ENCODE peak calls at places on chromosomes 11 and 22, in ten cellular contexts. L, Z, I, D, C, M, A, P, F and B are unnamed samples.

GRCh38 chr11:128701086-128701485 is 7.2 kb downstream of the FLI1 start:
- DNase-seq in L (peak), Z (no peak), I (no peak), D (no peak), C (no peak), M (no peak), A (no peak), P (no peak), F (no peak), B (no peak)

GRCh38 chr22:39277135-39277607 is 32.4 kb upstream of the PDGFB start:
- DNase-seq in L (peak), Z (no peak), I (no peak), D (no peak), C (no peak), M (no peak), A (no peak), P (no peak), F (no peak), B (no peak)

GRCh38 chr11:119912214-119912613 is 183.2 kb upstream of the NECTIN1 start:
- DNase-seq in L (no peak), Z (no peak), I (no peak), D (no peak), C (no peak), M (no peak), A (no peak), P (no peak), F (no peak), B (no peak)

GRCh38 chr22:46681010-46681409 is 57.0 kb downstream of the CERK start:
- DNase-seq in L (no peak), Z (no peak), I (peak), D (peak), C (no peak), M (no peak), A (no peak), P (no peak), F (no peak), B (no peak)

GRCh38 chr11:16783321-16783801 is 44.9 kb downstream of the C11orf58 start:
- DNase-seq in L (no peak), Z (no peak), I (no peak), D (no peak), C (no peak), M (no peak), A (no peak), P (peak), F (no peak), B (no peak)

GRCh38 chr11:121681536-121681935 is 228.8 kb upstream of the SORL1-AS1 start:
- DNase-seq in L (peak), Z (no peak), I (no peak), D (no peak), C (no peak), M (no peak), A (no peak), P (no peak), F (no peak), B (no peak)

GRCh38 chr11:28400236-28401100 is 292.3 kb downstream of the METTL15 start:
- DNase-seq in L (peak), Z (no peak), I (no peak), D (peak), C (no peak), M (no peak), A (no peak), P (no peak), F (no peak), B (no peak)

GRCh38 chr11:77592727-77593126 is 3.0 kb downstream of the AQP11 start:
- DNase-seq in L (no peak), Z (no peak), I (no peak), D (no peak), C (no peak), M (no peak), A (no peak), P (no peak), F (no peak), B (no peak)

GRCh38 chr11:65491163-65491465 is 7.7 kb upstream of the MALAT1 start:
- DNase-seq in L (no peak), Z (no peak), I (no peak), D (no peak), C (no peak), M (no peak), A (no peak), P (peak), F (no peak), B (no peak)

GRCh38 chr11:121304750-121305149 is 12.2 kb downstream of the SC5D start:
- DNase-seq in L (peak), Z (no peak), I (no peak), D (no peak), C (no peak), M (no peak), A (no peak), P (no peak), F (no peak), B (no peak)

GRCh38 chr11:6468712-6469495 is 4.8 kb downstream of the TRIM3 start:
- DNase-seq in L (peak), Z (peak), I (peak), D (peak), C (peak), M (peak), A (peak), P (peak), F (peak), B (peak)

GRCh38 chr11:57487021-57487778 is 26.9 kb downstream of the RTN4RL2 start:
- DNase-seq in L (no peak), Z (no peak), I (no peak), D (no peak), C (no peak), M (no peak), A (no peak), P (no peak), F (no peak), B (no peak)

GRCh38 chr11:106276126-106276525 is 198.7 kb downstream of the AASDHPPT start:
- DNase-seq in L (peak), Z (no peak), I (no peak), D (no peak), C (no peak), M (no peak), A (no peak), P (no peak), F (no peak), B (no peak)

GRCh38 chr11:134283461-134284230 is 7.5 kb downstream of the GLB1L3 start:
- DNase-seq in L (no peak), Z (no peak), I (no peak), D (no peak), C (no peak), M (no peak), A (no peak), P (no peak), F (no peak), B (no peak)

GRCh38 chr22:46422896-46423295 is 87.4 kb downstream of the TRMU start:
- DNase-seq in L (no peak), Z (peak), I (no peak), D (no peak), C (no peak), M (no peak), A (no peak), P (no peak), F (no peak), B (no peak)

GRCh38 chr22:24868979-24869378 is 63.0 kb downstream of the SGSM1 start:
- DNase-seq in L (no peak), Z (no peak), I (no peak), D (no peak), C (no peak), M (no peak), A (no peak), P (no peak), F (no peak), B (no peak)

GRCh38 chr22:38348751-38349496 is 31.7 kb upstream of the CSNK1E start:
- DNase-seq in L (no peak), Z (no peak), I (no peak), D (no peak), C (no peak), M (peak), A (peak), P (peak), F (no peak), B (no peak)

GRCh38 chr11:35662649-35663407 is at the start of gene TRIM44:
- DNase-seq in L (peak), Z (peak), I (peak), D (peak), C (peak), M (peak), A (peak), P (peak), F (peak), B (peak)
- TF ChIP-seq POLR2A in L (peak), Z (no peak), I (peak), D (peak), C (peak), M (peak), A (no peak), P (no peak), F (no peak), B (peak)

DNA sequence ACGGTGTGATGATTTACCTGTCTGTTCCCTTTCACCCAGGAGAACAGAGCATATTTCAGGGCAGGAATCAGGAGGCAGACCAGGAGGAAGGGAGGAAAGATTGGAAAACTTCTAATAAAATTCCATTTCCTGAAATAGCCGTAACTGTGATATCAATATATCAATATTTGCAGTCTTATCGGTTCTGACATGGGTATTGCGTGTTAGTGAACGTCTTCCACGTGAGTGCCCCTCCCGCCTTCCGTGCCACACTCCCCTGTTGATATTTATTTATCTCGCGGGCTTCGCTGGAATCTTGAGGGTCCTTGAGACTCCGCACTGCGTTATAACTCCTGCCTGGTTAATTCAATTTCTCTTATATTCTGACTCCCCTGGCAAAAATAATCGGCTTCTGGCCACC is 1160.4 kb downstream of the BRD1 start:
- DNase-seq in L (no peak), Z (no peak), I (no peak), D (no peak), C (no peak), M (no peak), A (no peak), P (no peak), F (no peak), B (no peak)
- TF ChIP-seq POLR2A in L (no peak), Z (no peak), I (no peak), D (no peak), C (no peak), M (no peak), A (no peak), P (no peak), F (no peak), B (no peak)

DNA sequence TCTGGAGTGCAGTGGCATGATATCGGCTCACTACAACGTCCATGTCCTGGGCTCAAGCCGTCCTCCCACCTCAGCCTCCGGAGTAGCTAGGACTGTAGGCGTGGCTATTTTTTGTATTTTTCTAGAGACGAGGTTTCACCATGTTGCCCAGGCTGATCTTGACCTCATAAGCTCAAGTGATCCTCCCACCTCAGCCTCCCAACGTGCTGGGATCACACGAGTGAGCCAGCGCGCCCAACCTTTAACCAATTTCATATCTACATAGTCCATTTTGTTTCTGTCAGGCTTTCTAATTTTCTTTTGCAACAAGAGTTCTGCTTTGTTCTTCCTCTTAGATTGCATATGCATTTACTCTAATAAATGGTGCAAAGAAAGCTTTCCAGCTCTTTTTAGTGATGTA is 13.2 kb downstream of the RTN3 start:
- DNase-seq in L (no peak), Z (no peak), I (no peak), D (no peak), C (no peak), M (no peak), A (no peak), P (no peak), F (no peak), B (no peak)
- TF ChIP-seq POLR2A in L (no peak), Z (no peak), I (no peak), D (no peak), C (no peak), M (no peak), A (no peak), P (no peak), F (no peak), B (no peak)

GRCh38 chr22:18023509-18024275 is 669 bp downstream of the MICAL3 start:
- DNase-seq in L (peak), Z (peak), I (peak), D (no peak), C (peak), M (peak), A (peak), P (peak), F (peak), B (peak)
- TF ChIP-seq POLR2A in L (no peak), Z (no peak), I (no peak), D (no peak), C (peak), M (peak), A (no peak), P (peak), F (peak), B (no peak)